ENCODE peak calls at places on chromosomes 12 and 14, in five cellular contexts. G is cardiac fibroblast, C is fibroblast of mammary gland, O is osteoblast, Q is transverse colon. W is an unnamed sample.

GRCh38 chr14:50941151-50941550 is 3.1 kb downstream of the PYGL start:
- DNase-seq in G (no peak), C (no peak), O (peak; percentile 78), Q (no peak), W (peak; percentile 45)

GRCh38 chr14:94366146-94366887 is 22.1 kb downstream of the SERPINA1 start:
- DNase-seq in G (no peak), C (no peak), O (no peak), Q (no peak), W (no peak)

GRCh38 chr12:82862069-82862841 is 175.5 kb downstream of the TMTC2 start:
- DNase-seq in G (peak; percentile 30), C (no peak), O (no peak), Q (no peak), W (peak; percentile 25)

GRCh38 chr12:96986883-96987523 is 79.9 kb downstream of the NEDD1 start:
- DNase-seq in G (peak; percentile 51), C (peak; percentile 31), O (peak; percentile 62), Q (no peak), W (peak; percentile 24)

GRCh38 chr14:58662028-58662427 is 24.3 kb downstream of the DACT1 start:
- DNase-seq in G (peak; percentile 17), C (no peak), O (no peak), Q (no peak), W (no peak)

GRCh38 chr12:52542157-52542556 is 10.8 kb downstream of the KRT71 start:
- DNase-seq in G (no peak), C (no peak), O (no peak), Q (no peak), W (no peak)

GRCh38 chr12:68786929-68787328 is 21.0 kb upstream of the MDM2 start:
- DNase-seq in G (no peak), C (no peak), O (no peak), Q (no peak), W (no peak)

GRCh38 chr14:61380984-61381383 is 59.6 kb downstream of the PRKCH start:
- DNase-seq in G (no peak), C (no peak), O (no peak), Q (no peak), W (no peak)

GRCh38 chr14:101006008-101006407 is 102.5 kb upstream of the RTL1 start:
- DNase-seq in G (no peak), C (no peak), O (no peak), Q (no peak), W (no peak)

GRCh38 chr12:131783915-131784541 is 44.2 kb upstream of the MMP17 start:
- DNase-seq in G (peak; percentile 62), C (peak; percentile 76), O (peak; percentile 96), Q (no peak), W (peak; percentile 75)

GRCh38 chr14:72975776-72976175 is 49.5 kb downstream of the DCAF4 start:
- DNase-seq in G (no peak), C (peak; percentile 6), O (no peak), Q (no peak), W (no peak)
- TF ChIP-seq CTCF in G (no peak), C (peak; percentile 8), O (no peak), Q (no peak), W (no peak)

DNA sequence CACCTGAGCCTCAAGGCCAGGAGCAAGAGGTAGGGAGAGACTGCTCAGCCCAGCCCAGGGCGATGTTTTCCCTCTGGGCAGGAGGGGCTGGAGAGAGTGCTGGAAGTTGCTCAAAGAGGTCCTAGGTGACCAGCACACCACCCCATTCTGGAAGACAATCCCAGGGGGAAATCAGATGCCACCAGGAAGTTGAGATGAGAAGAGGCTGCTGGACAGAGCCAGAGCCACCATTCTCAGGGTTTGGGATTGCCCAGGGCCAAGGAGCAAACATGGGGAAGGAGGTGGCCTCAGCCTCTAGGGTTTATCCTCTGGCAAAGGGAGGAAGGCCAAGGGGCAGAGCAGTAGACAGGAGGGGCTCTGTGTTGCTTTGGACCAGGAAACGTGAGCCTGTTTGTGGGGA is 11.6 kb downstream of the CCDC85C start:
- DNase-seq in G (no peak), C (no peak), O (peak; percentile 58), Q (no peak), W (no peak)
- H3K4me3 ChIP-seq in G (no peak overlapping the region), C (no peak overlapping the region), O (no peak overlapping the region), Q (no peak overlapping the region), W (no peak overlapping the region)

GRCh38 chr12:18259906-18260682 is 1.2 kb upstream of the PIK3C2G start:
- DNase-seq in G (no peak), C (no peak), O (no peak), Q (no peak), W (no peak)

GRCh38 chr12:18261273-18261672 is at the start of gene PIK3C2G:
- DNase-seq in G (no peak), C (no peak), O (no peak), Q (no peak), W (no peak)

GRCh38 chr12:18264581-18265075 is 3.3 kb downstream of the PIK3C2G start:
- DNase-seq in G (no peak), C (no peak), O (no peak), Q (no peak), W (no peak)

GRCh38 chr12:18261906-18262305 is 588 bp downstream of the PIK3C2G start:
- DNase-seq in G (no peak), C (no peak), O (no peak), Q (no peak), W (no peak)

DNA sequence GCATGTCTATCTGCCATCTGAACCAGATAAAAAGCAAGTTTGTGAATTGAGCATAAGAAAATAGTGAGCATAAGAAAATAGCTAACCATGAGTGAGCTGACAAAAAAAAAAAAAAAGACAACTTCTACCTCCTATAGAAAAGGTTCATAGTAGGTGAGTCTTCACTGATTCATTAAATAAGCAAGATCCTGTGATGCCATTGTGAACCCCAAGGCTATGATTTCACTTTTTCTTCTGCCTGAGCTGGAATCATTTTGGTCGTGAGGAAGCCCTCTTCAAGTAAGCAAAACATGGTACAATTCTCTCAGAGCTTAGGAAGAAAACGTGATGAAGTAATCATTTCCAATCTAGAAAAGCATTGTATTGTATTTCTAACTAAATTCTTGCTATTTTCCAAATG is 1.2 kb downstream of the PIK3C2G start:
- DNase-seq in G (no peak), C (no peak), O (no peak), Q (no peak), W (no peak)
- TF ChIP-seq CTCF in G (no peak), C (no peak), O (no peak), Q (no peak), W (no peak)

GRCh38 chr14:53949201-53949600 is 7.4 kb downstream of the BMP4 start:
- DNase-seq in G (no peak), C (no peak), O (no peak), Q (no peak), W (no peak)
- H3K4me3 ChIP-seq in G (no peak overlapping the region), C (no peak overlapping the region), O (no peak overlapping the region), Q (no peak overlapping the region), W (no peak overlapping the region)

GRCh38 chr12:103538397-103538796 is 42.6 kb upstream of the C12orf42 start:
- DNase-seq in G (no peak), C (peak; percentile 20), O (no peak), Q (no peak), W (no peak)
- TF ChIP-seq CTCF in G (no peak), C (no peak), O (no peak), Q (no peak), W (no peak)

DNA sequence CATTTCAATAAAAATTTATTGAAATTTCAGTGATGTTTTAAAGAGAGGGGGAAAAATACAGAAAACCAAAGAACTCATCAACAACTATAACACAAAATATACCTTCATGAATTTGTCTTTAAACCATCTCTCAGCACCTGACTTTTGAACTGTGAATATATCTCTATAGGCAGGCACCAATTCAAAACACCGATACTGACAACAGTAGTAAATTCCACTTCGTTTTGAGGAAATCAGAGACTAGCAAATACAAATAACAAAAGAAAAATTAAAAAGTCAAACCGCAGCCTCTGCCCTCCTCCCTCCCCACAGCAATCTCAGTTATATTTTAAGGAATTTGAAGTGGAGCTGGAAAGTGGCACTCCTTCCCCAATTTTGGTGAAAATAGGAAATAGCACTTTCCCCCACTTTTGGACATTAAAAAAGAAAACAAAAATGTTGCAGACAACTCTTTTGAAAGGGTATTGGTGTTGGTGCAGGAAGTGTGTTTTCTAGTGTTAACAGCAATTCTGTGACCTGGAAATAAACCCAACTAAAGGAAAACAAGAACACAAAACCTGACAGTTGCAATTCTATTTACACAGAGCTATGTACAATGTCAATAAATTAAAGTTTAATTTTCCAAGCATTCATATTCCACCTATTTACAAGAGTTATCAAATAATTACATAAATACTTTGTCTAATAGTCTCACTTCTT is 13.6 kb downstream of the TBX3 start:
- DNase-seq in G (no peak), C (no peak), O (peak; percentile 66), Q (no peak), W (no peak)
- H3K4me3 ChIP-seq in G (no peak overlapping the region), C (no peak overlapping the region), O (no peak overlapping the region), Q (no peak overlapping the region), W (no peak overlapping the region)

DNA sequence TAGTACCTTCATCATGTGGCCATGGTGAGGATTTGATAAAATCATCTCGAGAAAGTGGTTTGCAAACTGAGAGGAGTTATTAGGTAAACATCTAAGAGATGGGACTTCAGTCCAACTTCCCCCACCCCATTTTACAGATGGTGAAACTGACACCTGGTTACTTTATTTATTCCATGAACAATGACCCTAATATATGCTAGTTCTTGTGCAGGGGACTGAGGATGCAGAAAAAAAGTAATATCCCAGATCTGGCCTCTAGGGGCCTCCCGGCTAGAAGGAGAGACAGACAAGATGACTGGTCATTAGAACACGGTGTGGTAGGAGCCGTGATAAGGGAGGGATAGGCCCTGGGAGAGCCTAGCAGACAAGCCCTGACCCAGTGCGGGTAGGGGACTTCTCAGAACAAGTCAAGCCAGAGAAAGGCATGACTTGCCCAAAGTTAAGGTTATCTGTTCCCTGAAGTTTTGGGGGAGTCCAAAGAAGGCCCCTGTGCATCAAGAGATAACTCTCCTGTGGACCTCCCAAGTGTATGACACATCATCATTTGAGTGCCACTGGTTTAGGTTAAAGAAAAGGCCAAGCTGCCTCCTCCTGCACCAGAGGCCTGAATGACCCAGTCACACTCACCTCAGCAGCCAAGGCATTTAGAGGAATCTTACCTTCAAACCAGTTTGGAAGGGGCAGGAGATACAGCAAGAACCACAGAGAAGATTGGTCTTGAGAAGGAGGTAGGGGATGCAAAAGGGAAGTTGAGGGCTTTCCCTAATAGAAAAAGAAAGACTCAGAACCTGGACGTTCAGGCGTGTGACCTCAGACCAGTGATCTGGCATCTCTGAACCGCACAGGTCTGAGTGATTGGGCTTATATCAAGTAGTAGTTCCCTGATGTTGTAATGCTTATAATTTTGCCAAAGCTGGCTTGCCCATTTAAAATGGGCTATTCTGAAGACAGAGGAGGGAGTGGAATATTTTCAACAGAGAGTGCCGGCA is 1.6 kb downstream of the CMKLR1 start:
- DNase-seq in G (peak; percentile 14), C (peak; percentile 26), O (peak; percentile 88), Q (no peak), W (peak; percentile 23)
- TF ChIP-seq CTCF in G (no peak), C (peak; percentile 54), O (peak; percentile 66), Q (peak; percentile 41), W (peak; percentile 52)

DNA sequence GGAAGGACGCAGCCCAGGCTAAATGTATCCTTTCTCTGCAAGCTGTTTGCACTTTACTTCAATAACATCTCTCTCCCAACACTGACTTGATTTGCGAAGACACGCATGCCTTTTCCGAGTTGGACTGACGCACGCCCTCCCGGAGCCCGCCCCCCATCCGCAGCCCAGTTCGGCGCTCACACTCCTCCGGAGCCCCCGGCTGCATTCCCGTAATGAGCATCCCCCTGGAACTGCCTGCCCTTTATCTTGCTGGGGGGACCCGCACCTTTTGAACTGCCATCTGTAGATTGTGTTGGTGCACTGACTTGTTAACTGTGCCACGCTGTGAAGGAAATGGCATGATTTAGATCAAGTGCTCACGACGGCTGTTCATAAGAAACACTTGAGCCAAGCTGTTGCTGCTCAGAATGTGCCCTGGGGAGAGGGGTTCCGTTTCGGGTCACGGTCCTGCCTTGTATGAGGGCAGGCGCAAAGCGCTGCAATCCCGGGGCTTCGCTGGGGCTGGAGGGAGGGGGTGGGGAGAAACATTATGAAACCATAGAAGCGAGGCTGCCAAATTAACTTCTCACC is 176.6 kb upstream of the CDKN3 start:
- DNase-seq in G (peak; percentile 44), C (no peak), O (peak; percentile 75), Q (no peak), W (no peak)
- H3K4me3 ChIP-seq in G (peak overlapping the region; percentile 29), C (peak overlapping the region; percentile 28), O (peak overlapping the region; percentile 68), Q (no peak overlapping the region), W (peak overlapping the region; percentile 51)

GRCh38 chr12:6868211-6869048 is 1.1 kb downstream of the TPI1 start:
- DNase-seq in G (no peak), C (peak; percentile 31), O (peak; percentile 89), Q (no peak), W (no peak)
- TF ChIP-seq CTCF in G (peak; percentile 20), C (peak; percentile 27), O (no peak), Q (no peak), W (peak; percentile 41)

W was measured in AG10803.